ENCODE peak calls at places on chromosomes 1 and 21, in ten cellular contexts. W is A549; Y is sigmoid colon; H is GM23338; V is left ventricle myocardium inferior; T is CD8-positive, alpha-beta T cell; R is colonic mucosa; B is fibroblast of lung; E is body of pancreas; A is dorsolateral prefrontal cortex. Z is an unnamed sample.

GRCh38 chr1:159009704-159010361 is at the start of gene IFI16:
- DNase-seq in H (no peak), R (peak; percentile 68), E (peak; percentile 74), Y (peak; percentile 69), A (no peak), V (no peak), W (peak; percentile 19), B (peak; percentile 97), T (no peak), Z (no peak)

GRCh38 chr1:234972411-234973191 is 156.0 kb downstream of the TOMM20 start:
- DNase-seq in W (no peak), V (no peak), Y (peak; percentile 60), T (no peak), B (peak; percentile 60), H (no peak), A (no peak), E (peak; percentile 40), R (peak; percentile 28), Z (no peak)

GRCh38 chr1:17439250-17440073 is at the start of gene RCC2:
- DNase-seq in H (peak; percentile 69), A (peak; percentile 56), E (peak; percentile 70), R (peak; percentile 54), W (peak; percentile 79), V (peak; percentile 72), Y (peak; percentile 81), T (peak; percentile 51), B (peak; percentile 75), Z (peak; percentile 64)

GRCh38 chr1:157101196-157101595 is 1.6 kb upstream of the ETV3L start:
- DNase-seq in T (no peak), B (no peak), Y (peak; percentile 49), E (no peak), W (no peak), R (no peak), A (no peak), V (no peak), H (no peak), Z (no peak)

GRCh38 chr1:218573871-218574270 is 228.7 kb downstream of the TGFB2 start:
- DNase-seq in R (no peak), T (no peak), W (no peak), B (peak; percentile 23), V (no peak), E (no peak), H (no peak), A (no peak), Y (no peak), Z (no peak)

GRCh38 chr1:218705911-218706893 is 361.1 kb downstream of the TGFB2 start:
- DNase-seq in R (no peak), A (no peak), T (no peak), Y (no peak), H (no peak), W (peak; percentile 98), V (no peak), E (peak; percentile 5), B (peak; percentile 100), Z (no peak)

GRCh38 chr21:17003221-17003620 is 509.6 kb upstream of the CXADR start:
- DNase-seq in A (no peak), R (no peak), V (no peak), W (peak; percentile 18), H (peak; percentile 48), Y (no peak), E (no peak), B (peak; percentile 84), T (no peak), Z (no peak)

GRCh38 chr1:150420560-150421265 is 56.8 kb downstream of the RPRD2 start:
- DNase-seq in A (no peak), E (no peak), T (no peak), Y (no peak), V (no peak), H (no peak), R (no peak), W (no peak), B (peak; percentile 50), Z (no peak)

GRCh38 chr1:33048426-33048825 is 11.7 kb upstream of the AK2 start:
- DNase-seq in H (no peak), B (no peak), T (no peak), Y (no peak), V (no peak), A (no peak), R (no peak), W (no peak), E (no peak), Z (no peak)

GRCh38 chr1:66752671-66753371 is 562 bp downstream of the DYNLT5 start:
- DNase-seq in A (no peak), R (no peak), Y (no peak), V (peak; percentile 22), H (no peak), T (no peak), W (no peak), E (no peak), B (no peak), Z (no peak)

GRCh38 chr1:951364-951763 is 7.7 kb downstream of the NOC2L start:
- DNase-seq in A (no peak), W (peak; percentile 46), V (no peak), Y (no peak), E (no peak), R (no peak), B (no peak), T (no peak), H (peak; percentile 75), Z (no peak)

GRCh38 chr1:239930646-239931262 is 160.9 kb upstream of the FMN2 start:
- DNase-seq in R (no peak), E (no peak), T (no peak), Y (no peak), W (no peak), A (no peak), V (no peak), H (no peak), B (peak; percentile 36), Z (no peak)

GRCh38 chr1:215071078-215071477 is 11.5 kb upstream of the KCNK2 start:
- DNase-seq in R (no peak), V (no peak), A (no peak), Y (no peak), W (no peak), B (no peak), E (no peak), T (no peak), H (no peak), Z (no peak)

GRCh38 chr1:246782120-246782900 is 58.1 kb downstream of the SCCPDH start:
- DNase-seq in B (peak; percentile 83), R (no peak), T (no peak), V (peak; percentile 69), H (no peak), A (no peak), Y (no peak), E (no peak), W (no peak), Z (no peak)

GRCh38 chr1:206591696-206592095 is 20.6 kb downstream of the EIF2D start:
- DNase-seq in T (no peak), B (no peak), H (no peak), E (no peak), A (no peak), W (no peak), Y (no peak), V (no peak), R (no peak), Z (no peak)
- H3K27ac ChIP-seq in T (no peak overlapping the region), B (no peak overlapping the region), H (no peak overlapping the region), E (no peak overlapping the region), A (no peak overlapping the region), W (no peak overlapping the region), Y (no peak overlapping the region), V (no peak overlapping the region), R (no peak overlapping the region), Z (no peak overlapping the region)

GRCh38 chr1:30823627-30823968 is 66.0 kb upstream of the LAPTM5 start:
- DNase-seq in A (no peak), T (no peak), B (no peak), V (no peak), H (no peak), R (no peak), Y (no peak), W (no peak), E (no peak), Z (no peak)
- H3K27ac ChIP-seq in A (peak overlapping the region; percentile 95), T (no peak overlapping the region), B (peak overlapping the region; percentile 91), V (peak overlapping the region; percentile 97), H (no peak overlapping the region), R (peak overlapping the region; percentile 83), Y (peak overlapping the region; percentile 89), W (peak overlapping the region; percentile 87), E (peak overlapping the region; percentile 85), Z (peak overlapping the region; percentile 92)

GRCh38 chr1:225651376-225651871 is 1.5 kb downstream of the ENAH start:
- DNase-seq in V (no peak), H (no peak), R (no peak), E (no peak), Y (no peak), T (no peak), A (no peak), W (peak; percentile 62), B (peak; percentile 58), Z (no peak)

GRCh38 chr1:225650198-225650597 is 2.7 kb downstream of the ENAH start:
- DNase-seq in W (no peak), V (no peak), Y (no peak), T (no peak), B (no peak), A (no peak), E (no peak), R (no peak), H (no peak), Z (no peak)

GRCh38 chr1:225653463-225654276 is 747 bp upstream of the ENAH start:
- DNase-seq in B (peak; percentile 82), R (peak; percentile 72), V (peak; percentile 66), T (no peak), Y (peak; percentile 93), W (peak; percentile 75), H (peak; percentile 61), E (peak; percentile 75), A (peak; percentile 68), Z (peak; percentile 59)

GRCh38 chr1:225652726-225653462 is at the start of gene ENAH:
- DNase-seq in T (no peak), A (peak; percentile 78), R (peak; percentile 72), H (peak; percentile 88), Y (peak; percentile 93), E (peak; percentile 85), W (peak; percentile 88), V (peak; percentile 89), B (peak; percentile 80), Z (peak; percentile 77)

DNA sequence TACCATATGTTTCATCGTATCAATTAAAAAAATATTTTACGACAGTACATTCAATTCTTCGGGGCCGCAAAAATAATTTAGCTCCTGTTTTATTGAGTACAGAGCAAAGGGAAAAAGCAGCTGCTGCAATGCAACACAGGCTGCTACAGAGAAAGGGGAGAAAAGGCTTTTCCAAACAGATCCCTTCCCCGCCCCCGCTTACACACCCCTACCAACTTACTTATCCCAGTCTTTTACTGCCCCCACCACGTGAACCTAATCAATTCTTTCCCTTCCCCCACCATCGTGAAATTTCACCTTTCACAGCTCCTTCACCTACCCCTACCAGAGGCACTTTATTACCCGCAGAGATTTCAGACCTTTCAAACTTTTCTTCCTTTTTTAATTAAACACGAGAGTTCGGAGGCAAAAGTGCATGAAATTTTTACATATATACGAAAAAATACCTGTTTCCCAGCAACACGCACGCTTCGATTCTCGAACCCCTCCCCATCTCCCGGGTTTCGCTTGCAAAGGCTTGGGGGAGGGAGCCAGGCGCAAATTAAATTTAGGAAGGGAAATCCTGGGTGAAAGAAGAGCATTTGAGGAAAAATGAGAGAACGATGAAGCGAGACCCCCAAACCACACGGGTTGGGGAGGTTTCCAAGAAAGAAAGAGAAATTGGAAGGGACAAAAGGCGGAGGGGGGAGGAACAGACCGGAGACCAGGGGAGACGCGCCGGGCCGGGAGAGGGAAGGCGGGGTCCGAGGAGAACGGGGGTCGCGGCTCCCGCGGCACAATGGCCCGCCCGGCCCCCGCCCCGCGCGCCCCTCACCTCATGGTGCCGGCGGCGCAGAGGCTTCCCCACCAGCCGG is 824 bp downstream of the ENAH start:
- DNase-seq in E (peak; percentile 62), V (peak; percentile 31), B (peak; percentile 55), Y (no peak), W (peak; percentile 59), H (peak; percentile 65), R (peak; percentile 60), T (no peak), A (peak; percentile 15), Z (peak; percentile 4)
- H3K27ac ChIP-seq in E (peak overlapping the region; percentile 93), V (peak overlapping the region; percentile 99), B (peak overlapping the region; percentile 82), Y (peak overlapping the region; percentile 100), W (peak overlapping the region; percentile 95), H (peak overlapping the region; percentile 99), R (peak overlapping the region; percentile 86), T (no peak overlapping the region), A (peak overlapping the region; percentile 92), Z (peak overlapping the region; percentile 74)

GRCh38 chr1:52663716-52664115 is 30.7 kb downstream of the SHISAL2A start:
- DNase-seq in W (no peak), T (no peak), A (no peak), H (no peak), B (no peak), R (no peak), E (no peak), Y (no peak), V (no peak), Z (no peak)
- H3K27ac ChIP-seq in W (peak overlapping the region; percentile 86), T (no peak overlapping the region), A (no peak overlapping the region), H (no peak overlapping the region), B (no peak overlapping the region), R (no peak overlapping the region), E (no peak overlapping the region), Y (no peak overlapping the region), V (no peak overlapping the region), Z (no peak overlapping the region)